ENCODE peak calls at places on chromosome 1, in five cellular contexts. O, G, F, Y and U are unnamed samples.

GRCh38 chr1:172265905-172266304 is 154.6 kb upstream of the C1orf105 start:
- DNase-seq in O (no peak), G (no peak), F (no peak), Y (no peak), U (no peak)

GRCh38 chr1:163730366-163730765 is 408.6 kb downstream of the NUF2 start:
- DNase-seq in O (no peak), G (no peak), F (no peak), Y (no peak), U (no peak)

GRCh38 chr1:54811739-54812655 is 10.9 kb upstream of the TTC22 start:
- DNase-seq in O (no peak), G (no peak), F (no peak), Y (no peak), U (peak; percentile 32)

GRCh38 chr1:117928881-117929339 is 511 bp downstream of the GDAP2 start:
- DNase-seq in O (peak; percentile 27), G (no peak), F (peak; percentile 9), Y (no peak), U (peak; percentile 60)

GRCh38 chr1:182147136-182147815 is 85.8 kb upstream of the ZNF648 start:
- DNase-seq in O (no peak), G (peak; percentile 17), F (no peak), Y (no peak), U (no peak)

GRCh38 chr1:111209622-111210021 is 9.2 kb upstream of the DENND2D start:
- DNase-seq in O (no peak), G (no peak), F (no peak), Y (no peak), U (no peak)

GRCh38 chr1:34379911-34380310 is 203.2 kb downstream of the C1orf94 start:
- DNase-seq in O (no peak), G (no peak), F (no peak), Y (no peak), U (no peak)

GRCh38 chr1:201354901-201355295 is 22.6 kb downstream of the TNNT2 start:
- DNase-seq in O (no peak), G (no peak), F (no peak), Y (no peak), U (no peak)

GRCh38 chr1:8438449-8438848 is 120.5 kb downstream of the SLC45A1 start:
- DNase-seq in O (no peak), G (no peak), F (no peak), Y (no peak), U (no peak)

GRCh38 chr1:36211841-36212240 is 12.4 kb upstream of the THRAP3 start:
- DNase-seq in O (no peak), G (no peak), F (no peak), Y (no peak), U (no peak)

GRCh38 chr1:163826500-163826899 is 504.7 kb downstream of the NUF2 start:
- DNase-seq in O (no peak), G (no peak), F (no peak), Y (no peak), U (no peak)

GRCh38 chr1:156618853-156619581 is at the start of gene HAPLN2:
- DNase-seq in O (no peak), G (no peak), F (no peak), Y (no peak), U (no peak)